ENCODE peak calls at places on chromosomes 6 and 20, in four cellular contexts. K, U, V and Y are unnamed samples.

GRCh38 chr6:138286698-138287097 is 68.4 kb upstream of the PBOV1 start:
- DNase-seq in K (no peak), U (no peak), V (no peak), Y (no peak)

GRCh38 chr20:29301624-29302259 is 1955.7 kb upstream of the DEFB115 start:
- DNase-seq in K (no peak), U (no peak), V (no peak), Y (no peak)

GRCh38 chr6:54846857-54847721 is 518 bp downstream of the FAM83B start:
- DNase-seq in K (no peak), U (no peak), V (no peak), Y (peak; percentile 32)

GRCh38 chr6:120410586-120410985 is 923.7 kb downstream of the TBC1D32 start:
- DNase-seq in K (no peak), U (no peak), V (no peak), Y (no peak)

GRCh38 chr6:16180696-16181428 is 52.0 kb downstream of the MYLIP start:
- DNase-seq in K (no peak), U (no peak), V (no peak), Y (no peak)

GRCh38 chr20:48143435-48144081 is 358.3 kb upstream of the SULF2 start:
- DNase-seq in K (peak; percentile 66), U (no peak), V (no peak), Y (no peak)

GRCh38 chr6:105045546-105045945 is 88.6 kb downstream of the LIN28B start:
- DNase-seq in K (no peak), U (no peak), V (no peak), Y (no peak)

GRCh38 chr6:24827162-24827561 is 28.4 kb upstream of the ARMH2 start:
- DNase-seq in K (no peak), U (no peak), V (no peak), Y (no peak)